ENCODE peak calls at places on chromosomes 3 and 15, in seven cellular contexts. U is pancreas; I is CD4-positive, alpha-beta T cell; R is endodermal cell; O is psoas muscle; A is body of pancreas; G is RWPE1. X is an unnamed sample.

GRCh38 chr3:192887047-192887446 is 30.6 kb downstream of the MB21D2 start:
- DNase-seq in R (no peak), G (no peak), U (no peak), I (no peak), O (no peak), A (no peak), X (no peak)

GRCh38 chr3:60594025-60594424 is 657.2 kb downstream of the FHIT start:
- DNase-seq in G (peak; percentile 11), O (peak; percentile 80), R (no peak), A (peak; percentile 71), I (no peak), U (peak; percentile 44), X (peak; percentile 35)

GRCh38 chr3:79672075-79672474 is 95.7 kb downstream of the ROBO1 start:
- DNase-seq in U (no peak), G (no peak), R (no peak), O (no peak), A (no peak), I (no peak), X (no peak)

GRCh38 chr15:78206326-78207109 is 27.8 kb downstream of the ACSBG1 start:
- DNase-seq in O (no peak), R (peak; percentile 54), U (no peak), I (no peak), G (no peak), A (no peak), X (no peak)

GRCh38 chr3:196688349-196688748 is 23.7 kb downstream of the CEP19 start:
- DNase-seq in R (no peak), U (no peak), O (no peak), A (peak; percentile 15), I (no peak), G (peak; percentile 33), X (peak; percentile 15)

GRCh38 chr3:44117239-44117638 is 124.4 kb upstream of the TOPAZ1 start:
- DNase-seq in O (no peak), U (peak; percentile 37), A (no peak), G (peak; percentile 19), I (no peak), R (peak; percentile 80), X (no peak)

GRCh38 chr3:105394177-105394576 is 27.5 kb downstream of the ALCAM start:
- DNase-seq in O (no peak), A (no peak), R (peak; percentile 43), I (no peak), U (no peak), G (no peak), X (no peak)

GRCh38 chr3:120557115-120557514 is 39.0 kb upstream of the NDUFB4 start:
- DNase-seq in G (no peak), A (no peak), R (no peak), I (no peak), O (no peak), U (no peak), X (no peak)

GRCh38 chr3:100402150-100402706 is 889 bp downstream of the LNP1 start:
- DNase-seq in U (no peak), R (no peak), G (peak; percentile 20), O (no peak), I (no peak), A (no peak), X (no peak)

GRCh38 chr3:153978023-153978422 is 143.2 kb upstream of the ARHGEF26 start:
- DNase-seq in G (no peak), I (no peak), A (no peak), R (no peak), O (no peak), U (no peak), X (no peak)

GRCh38 chr15:56244237-56244810 is 645 bp upstream of the RFX7 start:
- DNase-seq in A (peak; percentile 38), U (peak; percentile 18), R (peak; percentile 92), G (peak; percentile 91), O (peak; percentile 54), I (peak; percentile 10), X (peak; percentile 38)

GRCh38 chr15:40928351-40928974 is 677 bp upstream of the DLL4 start:
- DNase-seq in G (no peak), A (peak; percentile 40), R (peak; percentile 90), U (no peak), O (no peak), I (no peak), X (peak; percentile 67)

GRCh38 chr3:136595862-136596697 is 156.1 kb downstream of the STAG1 start:
- DNase-seq in I (no peak), A (no peak), O (no peak), G (no peak), U (no peak), R (no peak), X (no peak)

GRCh38 chr3:113084777-113085176 is 94.0 kb downstream of the GTPBP8 start:
- DNase-seq in R (no peak), G (peak; percentile 32), I (no peak), A (peak; percentile 38), U (peak; percentile 17), O (no peak), X (peak; percentile 48)

GRCh38 chr3:155262295-155262694 is 31.2 kb downstream of the STRIT1 start:
- DNase-seq in U (no peak), A (no peak), O (no peak), G (peak; percentile 5), I (no peak), R (no peak), X (no peak)

GRCh38 chr15:68608844-68609232 is 30.0 kb downstream of the CORO2B start:
- DNase-seq in O (no peak), G (no peak), R (no peak), I (no peak), A (no peak), U (no peak), X (no peak)
- H3K27ac ChIP-seq in O (peak overlapping the region; percentile 16), G (no peak overlapping the region), R (no peak overlapping the region), I (no peak overlapping the region), A (peak overlapping the region; percentile 43), U (no peak overlapping the region), X (peak overlapping the region; percentile 55)

GRCh38 chr15:90664650-90665287 is 52.4 kb upstream of the BLM start:
- DNase-seq in R (no peak), U (peak; percentile 54), G (peak; percentile 34), I (no peak), O (peak; percentile 80), A (peak; percentile 44), X (peak; percentile 31)

GRCh38 chr15:90666135-90666909 is 50.8 kb upstream of the BLM start:
- DNase-seq in G (no peak), O (no peak), U (no peak), R (no peak), I (no peak), A (no peak), X (no peak)

GRCh38 chr15:90667063-90667754 is 49.9 kb upstream of the BLM start:
- DNase-seq in O (no peak), A (no peak), I (no peak), U (no peak), R (no peak), G (peak; percentile 38), X (no peak)

GRCh38 chr15:90660195-90660995 is 56.8 kb upstream of the BLM start:
- DNase-seq in U (no peak), G (peak; percentile 82), A (peak; percentile 38), I (peak; percentile 59), R (peak; percentile 81), O (peak; percentile 91), X (peak; percentile 54)

DNA sequence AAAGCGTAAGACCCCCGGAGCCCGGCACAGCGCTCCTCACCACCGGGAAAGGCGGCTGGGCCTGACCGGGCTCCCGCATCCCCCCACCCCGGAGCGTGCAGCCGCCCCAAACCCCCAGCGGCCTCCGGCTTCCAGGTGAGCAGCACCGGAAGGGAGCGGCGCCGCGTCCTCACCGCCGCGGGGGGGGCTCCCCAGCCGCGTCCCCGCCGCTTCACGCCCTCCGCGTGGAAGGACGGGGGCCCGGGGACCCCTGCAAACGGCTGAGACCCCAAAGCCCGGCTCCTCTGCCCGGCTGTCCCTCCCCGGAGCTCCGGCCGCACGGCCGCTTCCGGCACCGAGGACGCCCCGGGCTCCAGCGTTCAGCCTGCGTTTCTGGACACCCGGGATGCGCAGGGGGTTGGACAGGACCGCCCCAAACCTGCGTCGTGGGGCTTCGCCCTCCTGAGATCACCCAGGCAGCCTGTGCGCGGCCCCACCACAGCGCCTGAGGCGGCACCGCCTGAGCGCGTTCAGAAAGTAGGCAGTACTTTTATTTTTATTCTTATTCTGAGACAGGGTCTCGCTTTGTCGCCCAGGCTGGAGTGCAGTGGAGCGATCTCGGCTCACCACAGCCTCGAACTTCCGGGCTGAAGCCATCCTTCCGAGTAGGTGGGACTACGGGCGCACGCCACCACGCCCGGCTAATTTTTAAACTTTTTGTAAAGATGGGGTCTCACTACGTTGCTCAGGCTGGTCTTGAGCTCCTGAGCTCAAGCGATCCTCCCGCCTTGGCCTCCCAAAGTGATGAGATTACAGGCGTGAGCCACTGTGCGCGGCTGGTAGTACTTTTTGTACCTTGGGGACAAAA is 51.6 kb upstream of the BLM start:
- DNase-seq in O (peak; percentile 81), A (peak; percentile 60), G (peak; percentile 80), I (peak; percentile 14), R (no peak), U (peak; percentile 65), X (peak; percentile 64)
- H3K27ac ChIP-seq in O (peak overlapping the region; percentile 89), A (peak overlapping the region; percentile 89), G (peak overlapping the region; percentile 75), I (peak overlapping the region; percentile 35), R (no peak overlapping the region), U (peak overlapping the region; percentile 72), X (peak overlapping the region; percentile 87)

GRCh38 chr3:32886911-32887310 is 64.5 kb upstream of the CCR4 start:
- DNase-seq in A (no peak), R (no peak), O (no peak), U (no peak), G (no peak), I (no peak), X (no peak)

GRCh38 chr3:32886296-32886695 is 65.1 kb upstream of the CCR4 start:
- DNase-seq in U (no peak), R (no peak), O (no peak), I (no peak), G (no peak), A (no peak), X (no peak)

GRCh38 chr3:32890420-32891276 is 60.8 kb upstream of the CCR4 start:
- DNase-seq in R (no peak), U (no peak), O (no peak), A (no peak), G (no peak), I (no peak), X (no peak)

GRCh38 chr3:32891365-32891764 is 60.1 kb upstream of the CCR4 start:
- DNase-seq in I (no peak), G (no peak), R (no peak), A (no peak), U (no peak), O (no peak), X (no peak)

DNA sequence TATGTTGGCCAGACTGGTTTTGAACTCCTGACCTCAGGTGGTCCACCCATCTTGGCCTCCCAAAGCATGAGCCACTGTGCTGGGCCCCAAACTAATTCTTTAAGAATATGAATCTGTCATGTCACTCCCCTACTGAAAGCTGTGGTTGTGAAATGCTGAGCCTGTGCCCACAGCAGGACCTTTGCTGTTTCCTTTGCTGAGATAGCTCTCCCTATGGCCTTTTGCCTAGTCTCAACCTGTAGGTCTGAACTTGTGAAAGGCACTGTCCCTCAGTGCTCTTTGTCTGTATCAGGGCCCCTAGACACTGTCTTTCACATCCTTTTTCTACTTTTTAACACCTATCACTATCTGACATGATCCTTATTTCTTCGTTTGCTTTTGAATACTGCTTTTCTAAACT is 62.7 kb upstream of the CCR4 start:
- DNase-seq in A (no peak), O (no peak), U (no peak), R (no peak), G (no peak), I (no peak), X (no peak)
- H3K27ac ChIP-seq in A (no peak overlapping the region), O (no peak overlapping the region), U (no peak overlapping the region), R (no peak overlapping the region), G (no peak overlapping the region), I (no peak overlapping the region), X (no peak overlapping the region)

DNA sequence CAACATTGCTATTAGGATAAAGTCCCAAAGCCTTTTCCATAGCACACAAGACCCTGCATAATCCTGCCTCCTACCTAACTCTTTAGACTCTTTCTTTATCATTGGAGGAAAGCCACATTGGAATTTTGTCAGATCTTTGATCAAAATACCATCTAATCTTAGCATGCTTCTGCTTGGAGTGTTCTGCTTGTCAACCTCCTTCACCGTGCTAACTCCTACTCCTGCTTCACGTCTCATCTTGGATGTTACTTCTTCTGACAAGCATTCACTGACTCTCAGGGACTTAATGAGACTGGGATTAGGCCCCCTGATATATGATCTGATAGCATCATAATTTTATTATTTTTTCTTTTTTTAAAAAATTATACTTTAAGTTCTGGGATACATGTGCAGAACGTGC is 7.4 kb upstream of the GLCE start:
- DNase-seq in R (no peak), G (no peak), O (no peak), A (no peak), I (no peak), U (no peak), X (no peak)
- H3K27ac ChIP-seq in R (no peak overlapping the region), G (no peak overlapping the region), O (no peak overlapping the region), A (no peak overlapping the region), I (no peak overlapping the region), U (no peak overlapping the region), X (no peak overlapping the region)